ENCODE peak calls at places on chromosomes 13 and 19, in ten cellular contexts. One of them, this sample, is unnamed.
A peak's percentile ranks its signal among the peaks of the same experiment; 100 is the strongest.

GRCh38 chr19:17555480-17555928 is at the start of gene COLGALT1:
- DNase-seq in upper lobe of right lung: peak; percentile 99
- DNase-seq in psoas muscle: peak; percentile 99
- DNase-seq in sigmoid colon: peak; percentile 99
- DNase-seq in MM.1S: peak; percentile 99
- DNase-seq in neuronal stem cell: peak; percentile 96
- DNase-seq in Peyer's patch: peak; percentile 99
- DNase-seq in aorta: peak; percentile 99
- DNase-seq in H9: peak; percentile 97
- DNase-seq in naive thymus-derived CD4-positive, alpha-beta T cell: peak; percentile 99
- DNase-seq in this sample: peak; percentile 94

GRCh38 chr19:31448221-31448657 is 99.0 kb upstream of the TSHZ3 start:
- DNase-seq in upper lobe of right lung: peak; percentile 72
- DNase-seq in psoas muscle: peak; percentile 72
- DNase-seq in sigmoid colon: peak; percentile 77
- DNase-seq in MM.1S: no peak
- DNase-seq in neuronal stem cell: no peak
- DNase-seq in Peyer's patch: peak; percentile 53
- DNase-seq in aorta: no peak
- DNase-seq in H9: no peak
- DNase-seq in naive thymus-derived CD4-positive, alpha-beta T cell: no peak
- DNase-seq in this sample: no peak

GRCh38 chr13:95497307-95497943 is 55.1 kb upstream of the CLDN10 start:
- DNase-seq in upper lobe of right lung: no peak
- DNase-seq in psoas muscle: no peak
- DNase-seq in sigmoid colon: no peak
- DNase-seq in MM.1S: no peak
- DNase-seq in neuronal stem cell: no peak
- DNase-seq in Peyer's patch: no peak
- DNase-seq in aorta: no peak
- DNase-seq in H9: no peak
- DNase-seq in naive thymus-derived CD4-positive, alpha-beta T cell: no peak
- DNase-seq in this sample: no peak

GRCh38 chr13:79861731-79862130 is 380.8 kb downstream of the NDFIP2 start:
- DNase-seq in upper lobe of right lung: no peak
- DNase-seq in psoas muscle: no peak
- DNase-seq in sigmoid colon: no peak
- DNase-seq in MM.1S: no peak
- DNase-seq in neuronal stem cell: no peak
- DNase-seq in Peyer's patch: peak; percentile 48
- DNase-seq in aorta: no peak
- DNase-seq in H9: no peak
- DNase-seq in naive thymus-derived CD4-positive, alpha-beta T cell: no peak
- DNase-seq in this sample: no peak

GRCh38 chr13:86445584-86446140 is 646.4 kb upstream of the SLITRK6 start:
- DNase-seq in upper lobe of right lung: no peak
- DNase-seq in psoas muscle: no peak
- DNase-seq in sigmoid colon: no peak
- DNase-seq in MM.1S: no peak
- DNase-seq in neuronal stem cell: no peak
- DNase-seq in Peyer's patch: no peak
- DNase-seq in aorta: no peak
- DNase-seq in H9: no peak
- DNase-seq in naive thymus-derived CD4-positive, alpha-beta T cell: no peak
- DNase-seq in this sample: no peak

GRCh38 chr13:68927387-68928026 is 1180.1 kb upstream of the ATXN8OS start:
- DNase-seq in upper lobe of right lung: no peak
- DNase-seq in psoas muscle: no peak
- DNase-seq in sigmoid colon: no peak
- DNase-seq in MM.1S: peak; percentile 16
- DNase-seq in neuronal stem cell: peak; percentile 54
- DNase-seq in Peyer's patch: no peak
- DNase-seq in aorta: no peak
- DNase-seq in H9: peak; percentile 78
- DNase-seq in naive thymus-derived CD4-positive, alpha-beta T cell: no peak
- DNase-seq in this sample: no peak

GRCh38 chr19:44607917-44608316 is 5.4 kb upstream of the IGSF23 start:
- DNase-seq in upper lobe of right lung: no peak
- DNase-seq in psoas muscle: no peak
- DNase-seq in sigmoid colon: no peak
- DNase-seq in MM.1S: no peak
- DNase-seq in neuronal stem cell: no peak
- DNase-seq in Peyer's patch: no peak
- DNase-seq in aorta: no peak
- DNase-seq in H9: no peak
- DNase-seq in naive thymus-derived CD4-positive, alpha-beta T cell: no peak
- DNase-seq in this sample: no peak

GRCh38 chr13:79481685-79482052 is 714 bp downstream of the NDFIP2 start:
- DNase-seq in upper lobe of right lung: no peak
- DNase-seq in psoas muscle: no peak
- DNase-seq in sigmoid colon: no peak
- DNase-seq in MM.1S: peak; percentile 26
- DNase-seq in neuronal stem cell: no peak
- DNase-seq in Peyer's patch: no peak
- DNase-seq in aorta: no peak
- DNase-seq in H9: no peak
- DNase-seq in naive thymus-derived CD4-positive, alpha-beta T cell: peak; percentile 76
- DNase-seq in this sample: peak; percentile 26

GRCh38 chr19:5693195-5694166 is 3.4 kb downstream of the RPL36 start:
- DNase-seq in upper lobe of right lung: peak; percentile 67
- DNase-seq in psoas muscle: no peak
- DNase-seq in sigmoid colon: peak; percentile 65
- DNase-seq in MM.1S: peak; percentile 6
- DNase-seq in neuronal stem cell: no peak
- DNase-seq in Peyer's patch: peak; percentile 48
- DNase-seq in aorta: no peak
- DNase-seq in H9: peak; percentile 38
- DNase-seq in naive thymus-derived CD4-positive, alpha-beta T cell: no peak
- DNase-seq in this sample: no peak

GRCh38 chr19:5696196-5697021 is 6.3 kb downstream of the RPL36 start:
- DNase-seq in upper lobe of right lung: no peak
- DNase-seq in psoas muscle: no peak
- DNase-seq in sigmoid colon: peak; percentile 65
- DNase-seq in MM.1S: peak; percentile 2
- DNase-seq in neuronal stem cell: no peak
- DNase-seq in Peyer's patch: no peak
- DNase-seq in aorta: no peak
- DNase-seq in H9: peak; percentile 27
- DNase-seq in naive thymus-derived CD4-positive, alpha-beta T cell: no peak
- DNase-seq in this sample: no peak

GRCh38 chr19:5694167-5694951 is 4.3 kb downstream of the RPL36 start:
- DNase-seq in upper lobe of right lung: no peak
- DNase-seq in psoas muscle: no peak
- DNase-seq in sigmoid colon: peak; percentile 65
- DNase-seq in MM.1S: no peak
- DNase-seq in neuronal stem cell: no peak
- DNase-seq in Peyer's patch: no peak
- DNase-seq in aorta: no peak
- DNase-seq in H9: peak; percentile 28
- DNase-seq in naive thymus-derived CD4-positive, alpha-beta T cell: no peak
- DNase-seq in this sample: no peak

GRCh38 chr19:5695649-5696195 is 5.6 kb downstream of the RPL36 start:
- DNase-seq in upper lobe of right lung: no peak
- DNase-seq in psoas muscle: no peak
- DNase-seq in sigmoid colon: peak; percentile 61
- DNase-seq in MM.1S: peak; percentile 4
- DNase-seq in neuronal stem cell: no peak
- DNase-seq in Peyer's patch: no peak
- DNase-seq in aorta: no peak
- DNase-seq in H9: peak; percentile 50
- DNase-seq in naive thymus-derived CD4-positive, alpha-beta T cell: no peak
- DNase-seq in this sample: no peak

DNA sequence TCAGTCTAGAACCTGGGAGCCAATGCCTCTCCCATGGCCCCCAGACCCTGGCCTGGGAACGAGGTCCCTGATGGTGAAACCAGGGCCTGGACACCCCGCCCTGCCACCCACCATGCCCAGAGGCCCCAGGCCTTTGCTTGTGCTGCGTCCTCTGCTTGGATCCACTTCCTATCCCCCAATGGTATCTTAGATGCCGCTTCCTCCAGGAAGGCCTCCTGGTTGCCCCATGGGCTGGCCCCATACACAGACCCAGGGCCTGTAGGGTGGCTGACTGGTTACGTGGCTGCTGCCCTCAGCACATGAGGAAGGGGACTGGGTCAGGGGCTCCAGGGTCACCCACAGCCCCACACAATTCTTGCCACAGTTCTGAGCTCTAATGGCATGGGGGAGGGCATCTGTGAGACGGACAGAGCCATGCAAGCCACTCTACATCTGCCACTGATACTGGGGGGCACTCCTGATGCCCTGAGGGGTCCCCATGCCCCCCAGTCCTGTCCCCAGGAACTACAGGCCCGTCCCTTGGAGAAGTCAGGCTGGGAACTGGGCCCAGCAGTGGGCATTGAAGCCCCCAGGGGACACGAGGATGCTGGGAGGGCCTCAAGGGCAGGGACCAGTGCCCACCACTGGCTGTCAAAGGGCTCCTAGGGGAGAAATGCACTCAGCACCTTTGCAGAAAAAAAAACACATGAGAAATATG is 5.0 kb downstream of the RPL36 start:
- DNase-seq in upper lobe of right lung: no peak
- DNase-seq in psoas muscle: no peak
- DNase-seq in sigmoid colon: peak; percentile 61
- DNase-seq in MM.1S: no peak
- DNase-seq in neuronal stem cell: no peak
- DNase-seq in Peyer's patch: no peak
- DNase-seq in aorta: no peak
- DNase-seq in H9: peak; percentile 31
- DNase-seq in naive thymus-derived CD4-positive, alpha-beta T cell: no peak
- DNase-seq in this sample: no peak
- H3K27ac ChIP-seq in upper lobe of right lung: no peak overlapping the region
- H3K27ac ChIP-seq in psoas muscle: no peak overlapping the region
- H3K27ac ChIP-seq in sigmoid colon: no peak overlapping the region
- H3K27ac ChIP-seq in MM.1S: no peak overlapping the region
- H3K27ac ChIP-seq in neuronal stem cell: no peak overlapping the region
- H3K27ac ChIP-seq in Peyer's patch: no peak overlapping the region
- H3K27ac ChIP-seq in aorta: no peak overlapping the region
- H3K27ac ChIP-seq in H9: no peak overlapping the region
- H3K27ac ChIP-seq in naive thymus-derived CD4-positive, alpha-beta T cell: no peak overlapping the region
- H3K27ac ChIP-seq in this sample: no peak overlapping the region

GRCh38 chr19:13005861-13006370 is 10.6 kb downstream of the NFIX start:
- DNase-seq in upper lobe of right lung: no peak
- DNase-seq in psoas muscle: no peak
- DNase-seq in sigmoid colon: no peak
- DNase-seq in MM.1S: no peak
- DNase-seq in neuronal stem cell: no peak
- DNase-seq in Peyer's patch: no peak
- DNase-seq in aorta: no peak
- DNase-seq in H9: no peak
- DNase-seq in naive thymus-derived CD4-positive, alpha-beta T cell: no peak
- DNase-seq in this sample: no peak

GRCh38 chr19:13002970-13003540 is 7.8 kb downstream of the NFIX start:
- DNase-seq in upper lobe of right lung: no peak
- DNase-seq in psoas muscle: no peak
- DNase-seq in sigmoid colon: peak; percentile 68
- DNase-seq in MM.1S: no peak
- DNase-seq in neuronal stem cell: no peak
- DNase-seq in Peyer's patch: no peak
- DNase-seq in aorta: no peak
- DNase-seq in H9: no peak
- DNase-seq in naive thymus-derived CD4-positive, alpha-beta T cell: no peak
- DNase-seq in this sample: no peak

GRCh38 chr19:13006431-13007281 is 11.4 kb downstream of the NFIX start:
- DNase-seq in upper lobe of right lung: no peak
- DNase-seq in psoas muscle: peak; percentile 81
- DNase-seq in sigmoid colon: peak; percentile 88
- DNase-seq in MM.1S: no peak
- DNase-seq in neuronal stem cell: no peak
- DNase-seq in Peyer's patch: no peak
- DNase-seq in aorta: peak; percentile 71
- DNase-seq in H9: no peak
- DNase-seq in naive thymus-derived CD4-positive, alpha-beta T cell: no peak
- DNase-seq in this sample: no peak

GRCh38 chr19:13004273-13004672 is 9.0 kb downstream of the NFIX start:
- DNase-seq in upper lobe of right lung: no peak
- DNase-seq in psoas muscle: no peak
- DNase-seq in sigmoid colon: no peak
- DNase-seq in MM.1S: no peak
- DNase-seq in neuronal stem cell: no peak
- DNase-seq in Peyer's patch: peak; percentile 69
- DNase-seq in aorta: no peak
- DNase-seq in H9: no peak
- DNase-seq in naive thymus-derived CD4-positive, alpha-beta T cell: no peak
- DNase-seq in this sample: no peak

DNA sequence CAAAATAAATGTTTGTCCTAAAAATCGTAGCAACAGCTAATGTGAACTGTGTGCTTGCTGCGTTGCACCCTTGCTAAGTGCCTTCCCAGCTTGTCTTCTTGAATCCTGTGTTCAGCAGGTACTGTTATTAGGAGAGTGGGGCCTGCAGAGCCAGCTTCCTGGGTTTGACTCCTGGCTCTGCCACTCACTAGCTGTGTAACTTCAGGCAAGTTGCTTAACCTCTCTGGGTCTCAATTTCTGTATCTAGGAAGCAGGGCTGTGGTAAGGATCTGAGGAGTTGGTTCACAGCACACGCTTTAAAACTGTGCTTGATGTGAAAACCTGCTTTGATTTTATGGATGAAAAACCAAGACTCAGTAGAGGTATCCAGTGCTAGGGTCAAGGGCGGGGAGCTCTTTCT is 10.0 kb downstream of the NFIX start:
- DNase-seq in upper lobe of right lung: no peak
- DNase-seq in psoas muscle: no peak
- DNase-seq in sigmoid colon: no peak
- DNase-seq in MM.1S: no peak
- DNase-seq in neuronal stem cell: no peak
- DNase-seq in Peyer's patch: no peak
- DNase-seq in aorta: no peak
- DNase-seq in H9: no peak
- DNase-seq in naive thymus-derived CD4-positive, alpha-beta T cell: no peak
- DNase-seq in this sample: no peak
- H3K4me1 ChIP-seq in upper lobe of right lung: peaks cover 66% of the 10 kb centered on the region
- H3K4me1 ChIP-seq in psoas muscle: peaks cover 79% of the 10 kb centered on the region
- H3K4me1 ChIP-seq in sigmoid colon: peaks cover 99% of the 10 kb centered on the region
- H3K4me1 ChIP-seq in MM.1S: no peaks in the 10 kb centered on the region
- H3K4me1 ChIP-seq in neuronal stem cell: no peaks in the 10 kb centered on the region
- H3K4me1 ChIP-seq in Peyer's patch: no peaks in the 10 kb centered on the region
- H3K4me1 ChIP-seq in aorta: no peaks in the 10 kb centered on the region
- H3K4me1 ChIP-seq in H9: no peaks in the 10 kb centered on the region
- H3K4me1 ChIP-seq in naive thymus-derived CD4-positive, alpha-beta T cell: no peaks in the 10 kb centered on the region
- H3K4me1 ChIP-seq in this sample: no peaks in the 10 kb centered on the region

DNA sequence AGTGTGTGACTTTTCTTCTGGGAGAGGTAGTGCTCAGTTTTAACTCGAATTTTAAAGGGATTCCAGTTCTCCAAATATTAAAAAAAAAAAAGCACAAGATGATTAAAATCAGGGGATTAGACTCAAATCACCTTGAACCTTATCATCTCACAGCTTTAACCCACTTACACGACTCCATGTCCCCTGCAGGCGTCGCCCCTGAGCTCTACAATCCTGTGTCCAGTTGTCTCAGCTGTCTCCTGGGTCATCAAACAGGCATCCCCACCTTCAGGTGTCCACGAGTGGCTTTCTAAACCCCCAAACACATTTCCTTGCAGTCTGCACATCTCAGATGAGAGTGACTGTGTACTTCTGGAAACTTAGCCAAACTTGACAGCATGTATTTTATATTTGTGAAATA is 14.1 kb downstream of the ZNF808 start:
- DNase-seq in upper lobe of right lung: no peak
- DNase-seq in psoas muscle: no peak
- DNase-seq in sigmoid colon: no peak
- DNase-seq in MM.1S: no peak
- DNase-seq in neuronal stem cell: no peak
- DNase-seq in Peyer's patch: no peak
- DNase-seq in aorta: no peak
- DNase-seq in H9: no peak
- DNase-seq in naive thymus-derived CD4-positive, alpha-beta T cell: no peak
- DNase-seq in this sample: no peak
- H3K9me3 ChIP-seq in upper lobe of right lung: peaks cover 7% of the 10 kb centered on the region
- H3K9me3 ChIP-seq in psoas muscle: no peaks in the 10 kb centered on the region
- H3K9me3 ChIP-seq in sigmoid colon: peaks cover 6% of the 10 kb centered on the region
- H3K9me3 ChIP-seq in MM.1S: no peaks in the 10 kb centered on the region
- H3K9me3 ChIP-seq in neuronal stem cell: peaks cover 23% of the 10 kb centered on the region
- H3K9me3 ChIP-seq in Peyer's patch: peaks cover 7% of the 10 kb centered on the region
- H3K9me3 ChIP-seq in aorta: peaks cover 3% of the 10 kb centered on the region
- H3K9me3 ChIP-seq in H9: no peaks in the 10 kb centered on the region
- H3K9me3 ChIP-seq in naive thymus-derived CD4-positive, alpha-beta T cell: peaks cover 3% of the 10 kb centered on the region
- H3K9me3 ChIP-seq in this sample: no peaks in the 10 kb centered on the region

GRCh38 chr13:76462003-76462402 is 424.2 kb downstream of the KCTD12 start:
- DNase-seq in upper lobe of right lung: no peak
- DNase-seq in psoas muscle: no peak
- DNase-seq in sigmoid colon: no peak
- DNase-seq in MM.1S: no peak
- DNase-seq in neuronal stem cell: no peak
- DNase-seq in Peyer's patch: no peak
- DNase-seq in aorta: no peak
- DNase-seq in H9: no peak
- DNase-seq in naive thymus-derived CD4-positive, alpha-beta T cell: no peak
- DNase-seq in this sample: no peak

DNA sequence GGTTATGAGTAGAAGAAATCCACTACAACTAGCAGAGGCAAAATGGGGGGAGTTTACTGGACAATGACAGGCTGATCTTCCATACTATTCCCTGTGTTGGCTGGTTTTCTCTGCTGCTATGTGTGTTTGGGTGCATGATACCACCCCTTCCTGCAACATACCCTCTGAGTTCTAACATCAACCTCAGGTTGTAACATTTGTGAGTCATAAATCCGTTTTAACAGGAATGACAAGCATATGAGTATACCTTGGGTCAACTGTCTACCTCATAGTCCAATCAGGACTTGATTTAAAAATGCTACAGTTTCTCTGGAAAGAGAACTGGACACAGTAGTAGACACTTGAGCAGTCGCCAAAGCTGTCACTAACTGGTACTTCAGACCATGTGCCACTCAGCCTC is 422.9 kb downstream of the KCTD12 start:
- DNase-seq in upper lobe of right lung: no peak
- DNase-seq in psoas muscle: no peak
- DNase-seq in sigmoid colon: no peak
- DNase-seq in MM.1S: no peak
- DNase-seq in neuronal stem cell: no peak
- DNase-seq in Peyer's patch: no peak
- DNase-seq in aorta: no peak
- DNase-seq in H9: no peak
- DNase-seq in naive thymus-derived CD4-positive, alpha-beta T cell: no peak
- DNase-seq in this sample: no peak
- H3K27ac ChIP-seq in upper lobe of right lung: no peak overlapping the region
- H3K27ac ChIP-seq in psoas muscle: no peak overlapping the region
- H3K27ac ChIP-seq in sigmoid colon: no peak overlapping the region
- H3K27ac ChIP-seq in MM.1S: no peak overlapping the region
- H3K27ac ChIP-seq in neuronal stem cell: no peak overlapping the region
- H3K27ac ChIP-seq in Peyer's patch: no peak overlapping the region
- H3K27ac ChIP-seq in aorta: no peak overlapping the region
- H3K27ac ChIP-seq in H9: no peak overlapping the region
- H3K27ac ChIP-seq in naive thymus-derived CD4-positive, alpha-beta T cell: no peak overlapping the region
- H3K27ac ChIP-seq in this sample: no peak overlapping the region